ENCODE peak calls at places on chromosome 11, in seven cellular contexts. F, V, T, C, W, D and Y are unnamed samples.

GRCh38 chr11:117638913-117639543 is 158.0 kb downstream of the DSCAML1 start:
- DNase-seq in V (no peak), C (no peak), F (no peak), W (no peak), T (no peak), D (no peak), Y (peak)

GRCh38 chr11:27347949-27348879 is 14.8 kb downstream of the CCDC34 start:
- DNase-seq in C (no peak), F (no peak), W (no peak), V (no peak), T (peak), D (no peak), Y (no peak)

GRCh38 chr11:70783821-70784220 is 385.5 kb downstream of the CTTN start:
- DNase-seq in W (no peak), F (no peak), T (no peak), C (no peak), D (no peak), V (no peak), Y (no peak)

GRCh38 chr11:73308003-73308962 is at the start of gene ARHGEF17:
- DNase-seq in C (peak), D (peak), V (peak), T (peak), W (peak), F (peak), Y (peak)

GRCh38 chr11:12503886-12504285 is 126.5 kb downstream of the PARVA start:
- DNase-seq in D (no peak), C (no peak), V (no peak), W (no peak), F (no peak), T (no peak), Y (no peak)

GRCh38 chr11:116166788-116167465 is 605.9 kb downstream of the BUD13 start:
- DNase-seq in D (no peak), V (no peak), T (no peak), W (no peak), C (no peak), F (no peak), Y (no peak)

GRCh38 chr11:125079878-125080530 is 16.9 kb downstream of the SLC37A2 start:
- DNase-seq in D (no peak), W (no peak), C (no peak), T (no peak), V (no peak), F (no peak), Y (no peak)

GRCh38 chr11:13837286-13837685 is 125.2 kb upstream of the SPON1 start:
- DNase-seq in C (no peak), D (no peak), F (peak), V (peak), T (no peak), W (no peak), Y (no peak)

GRCh38 chr11:1879941-1880720 is 11.6 kb downstream of the PRR33 start:
- DNase-seq in V (no peak), D (no peak), F (peak), T (no peak), W (peak), C (no peak), Y (no peak)

GRCh38 chr11:130209128-130209932 is 49.7 kb downstream of the ST14 start:
- DNase-seq in D (no peak), T (no peak), C (no peak), V (no peak), F (no peak), W (no peak), Y (no peak)